ENCODE peak calls at places on chromosomes 2 and 18, in nine cellular contexts. One of them, this sample, is unnamed.
A peak's percentile ranks its signal among the peaks of the same experiment; 100 is the strongest.

GRCh38 chr2:11060376-11061169 is 94.7 kb upstream of the SLC66A3 start:
- DNase-seq in fibroblast of lung: no peak
- DNase-seq in cardiac muscle cell: no peak
- DNase-seq in MV-4-11: no peak
- DNase-seq in NCI-H345: no peak
- DNase-seq in stimulated activated CD4-positive, alpha-beta T cell treated with anti-CD3 and anti-CD28 coated beads, Interleukin-12 subunit alpha, Interleukin-12 subunit beta, amount 100 ng/mL, for 48 hours: no peak
- DNase-seq in GM04503: no peak
- DNase-seq in NCI-H524 treated with DMSO at 0.1 percent for 48 hours: no peak
- DNase-seq in EH: peak; percentile 14
- DNase-seq in this sample: no peak

GRCh38 chr18:59787998-59788875 is 91.0 kb upstream of the CCBE1 start:
- DNase-seq in fibroblast of lung: peak; percentile 88
- DNase-seq in cardiac muscle cell: no peak
- DNase-seq in MV-4-11: no peak
- DNase-seq in NCI-H345: no peak
- DNase-seq in stimulated activated CD4-positive, alpha-beta T cell treated with anti-CD3 and anti-CD28 coated beads, Interleukin-12 subunit alpha, Interleukin-12 subunit beta, amount 100 ng/mL, for 48 hours: no peak
- DNase-seq in GM04503: peak; percentile 50
- DNase-seq in NCI-H524 treated with DMSO at 0.1 percent for 48 hours: no peak
- DNase-seq in EH: peak; percentile 84
- DNase-seq in this sample: no peak

GRCh38 chr2:7014201-7014640 is 97.0 kb downstream of the RNF144A start:
- DNase-seq in fibroblast of lung: peak; percentile 76
- DNase-seq in cardiac muscle cell: peak; percentile 29
- DNase-seq in MV-4-11: peak; percentile 84
- DNase-seq in NCI-H345: no peak
- DNase-seq in stimulated activated CD4-positive, alpha-beta T cell treated with anti-CD3 and anti-CD28 coated beads, Interleukin-12 subunit alpha, Interleukin-12 subunit beta, amount 100 ng/mL, for 48 hours: peak; percentile 8
- DNase-seq in GM04503: no peak
- DNase-seq in NCI-H524 treated with DMSO at 0.1 percent for 48 hours: peak; percentile 88
- DNase-seq in EH: no peak
- DNase-seq in this sample: peak; percentile 43

GRCh38 chr18:48819276-48819675 is 131.5 kb downstream of the SMAD7 start:
- DNase-seq in fibroblast of lung: no peak
- DNase-seq in cardiac muscle cell: peak; percentile 28
- DNase-seq in MV-4-11: no peak
- DNase-seq in NCI-H345: no peak
- DNase-seq in stimulated activated CD4-positive, alpha-beta T cell treated with anti-CD3 and anti-CD28 coated beads, Interleukin-12 subunit alpha, Interleukin-12 subunit beta, amount 100 ng/mL, for 48 hours: no peak
- DNase-seq in GM04503: no peak
- DNase-seq in NCI-H524 treated with DMSO at 0.1 percent for 48 hours: no peak
- DNase-seq in EH: no peak
- DNase-seq in this sample: no peak

GRCh38 chr2:152298754-152299153 is 36.2 kb upstream of the FMNL2 start:
- DNase-seq in fibroblast of lung: peak; percentile 75
- DNase-seq in cardiac muscle cell: no peak
- DNase-seq in MV-4-11: no peak
- DNase-seq in NCI-H345: no peak
- DNase-seq in stimulated activated CD4-positive, alpha-beta T cell treated with anti-CD3 and anti-CD28 coated beads, Interleukin-12 subunit alpha, Interleukin-12 subunit beta, amount 100 ng/mL, for 48 hours: no peak
- DNase-seq in GM04503: no peak
- DNase-seq in NCI-H524 treated with DMSO at 0.1 percent for 48 hours: no peak
- DNase-seq in EH: peak; percentile 15
- DNase-seq in this sample: no peak

GRCh38 chr2:201696151-201696659 is 2.2 kb downstream of the MPP4 start:
- DNase-seq in fibroblast of lung: peak; percentile 97
- DNase-seq in cardiac muscle cell: no peak
- DNase-seq in MV-4-11: no peak
- DNase-seq in NCI-H345: peak; percentile 7
- DNase-seq in stimulated activated CD4-positive, alpha-beta T cell treated with anti-CD3 and anti-CD28 coated beads, Interleukin-12 subunit alpha, Interleukin-12 subunit beta, amount 100 ng/mL, for 48 hours: no peak
- DNase-seq in GM04503: peak; percentile 95
- DNase-seq in NCI-H524 treated with DMSO at 0.1 percent for 48 hours: no peak
- DNase-seq in EH: peak; percentile 94
- DNase-seq in this sample: no peak

GRCh38 chr2:42450136-42450535 is 43.6 kb downstream of the KCNG3 start:
- DNase-seq in fibroblast of lung: peak; percentile 73
- DNase-seq in cardiac muscle cell: no peak
- DNase-seq in MV-4-11: no peak
- DNase-seq in NCI-H345: no peak
- DNase-seq in stimulated activated CD4-positive, alpha-beta T cell treated with anti-CD3 and anti-CD28 coated beads, Interleukin-12 subunit alpha, Interleukin-12 subunit beta, amount 100 ng/mL, for 48 hours: no peak
- DNase-seq in GM04503: peak; percentile 4
- DNase-seq in NCI-H524 treated with DMSO at 0.1 percent for 48 hours: no peak
- DNase-seq in EH: no peak
- DNase-seq in this sample: no peak

GRCh38 chr2:141313972-141314371 is 816.8 kb downstream of the LRP1B start:
- DNase-seq in fibroblast of lung: no peak
- DNase-seq in cardiac muscle cell: no peak
- DNase-seq in MV-4-11: no peak
- DNase-seq in NCI-H345: no peak
- DNase-seq in stimulated activated CD4-positive, alpha-beta T cell treated with anti-CD3 and anti-CD28 coated beads, Interleukin-12 subunit alpha, Interleukin-12 subunit beta, amount 100 ng/mL, for 48 hours: no peak
- DNase-seq in GM04503: no peak
- DNase-seq in NCI-H524 treated with DMSO at 0.1 percent for 48 hours: no peak
- DNase-seq in EH: no peak
- DNase-seq in this sample: no peak

GRCh38 chr2:42234056-42234455 is 64.9 kb downstream of the EML4 start:
- DNase-seq in fibroblast of lung: peak; percentile 74
- DNase-seq in cardiac muscle cell: peak; percentile 32
- DNase-seq in MV-4-11: no peak
- DNase-seq in NCI-H345: no peak
- DNase-seq in stimulated activated CD4-positive, alpha-beta T cell treated with anti-CD3 and anti-CD28 coated beads, Interleukin-12 subunit alpha, Interleukin-12 subunit beta, amount 100 ng/mL, for 48 hours: no peak
- DNase-seq in GM04503: peak; percentile 11
- DNase-seq in NCI-H524 treated with DMSO at 0.1 percent for 48 hours: no peak
- DNase-seq in EH: peak; percentile 63
- DNase-seq in this sample: no peak

GRCh38 chr2:101518470-101519172 is 43.7 kb upstream of the RFX8 start:
- DNase-seq in fibroblast of lung: peak; percentile 57
- DNase-seq in cardiac muscle cell: peak; percentile 61
- DNase-seq in MV-4-11: no peak
- DNase-seq in NCI-H345: peak; percentile 52
- DNase-seq in stimulated activated CD4-positive, alpha-beta T cell treated with anti-CD3 and anti-CD28 coated beads, Interleukin-12 subunit alpha, Interleukin-12 subunit beta, amount 100 ng/mL, for 48 hours: no peak
- DNase-seq in GM04503: no peak
- DNase-seq in NCI-H524 treated with DMSO at 0.1 percent for 48 hours: no peak
- DNase-seq in EH: peak; percentile 58
- DNase-seq in this sample: no peak

GRCh38 chr2:178980815-178981214 is 69.1 kb downstream of the CCDC141 start:
- DNase-seq in fibroblast of lung: no peak
- DNase-seq in cardiac muscle cell: no peak
- DNase-seq in MV-4-11: no peak
- DNase-seq in NCI-H345: no peak
- DNase-seq in stimulated activated CD4-positive, alpha-beta T cell treated with anti-CD3 and anti-CD28 coated beads, Interleukin-12 subunit alpha, Interleukin-12 subunit beta, amount 100 ng/mL, for 48 hours: no peak
- DNase-seq in GM04503: no peak
- DNase-seq in NCI-H524 treated with DMSO at 0.1 percent for 48 hours: no peak
- DNase-seq in EH: no peak
- DNase-seq in this sample: no peak

GRCh38 chr2:204205548-204205947 is 269.0 kb downstream of the ICOS start:
- DNase-seq in fibroblast of lung: no peak
- DNase-seq in cardiac muscle cell: no peak
- DNase-seq in MV-4-11: no peak
- DNase-seq in NCI-H345: no peak
- DNase-seq in stimulated activated CD4-positive, alpha-beta T cell treated with anti-CD3 and anti-CD28 coated beads, Interleukin-12 subunit alpha, Interleukin-12 subunit beta, amount 100 ng/mL, for 48 hours: no peak
- DNase-seq in GM04503: no peak
- DNase-seq in NCI-H524 treated with DMSO at 0.1 percent for 48 hours: no peak
- DNase-seq in EH: no peak
- DNase-seq in this sample: no peak

GRCh38 chr2:239569401-239570090 is 168.7 kb upstream of the HDAC4 start:
- DNase-seq in fibroblast of lung: peak; percentile 2
- DNase-seq in cardiac muscle cell: no peak
- DNase-seq in MV-4-11: peak; percentile 16
- DNase-seq in NCI-H345: no peak
- DNase-seq in stimulated activated CD4-positive, alpha-beta T cell treated with anti-CD3 and anti-CD28 coated beads, Interleukin-12 subunit alpha, Interleukin-12 subunit beta, amount 100 ng/mL, for 48 hours: no peak
- DNase-seq in GM04503: no peak
- DNase-seq in NCI-H524 treated with DMSO at 0.1 percent for 48 hours: no peak
- DNase-seq in EH: no peak
- DNase-seq in this sample: no peak

GRCh38 chr2:226963528-226963927 is 127.7 kb downstream of the RHBDD1 start:
- DNase-seq in fibroblast of lung: peak; percentile 96
- DNase-seq in cardiac muscle cell: no peak
- DNase-seq in MV-4-11: no peak
- DNase-seq in NCI-H345: no peak
- DNase-seq in stimulated activated CD4-positive, alpha-beta T cell treated with anti-CD3 and anti-CD28 coated beads, Interleukin-12 subunit alpha, Interleukin-12 subunit beta, amount 100 ng/mL, for 48 hours: no peak
- DNase-seq in GM04503: peak; percentile 27
- DNase-seq in NCI-H524 treated with DMSO at 0.1 percent for 48 hours: no peak
- DNase-seq in EH: peak; percentile 90
- DNase-seq in this sample: no peak

GRCh38 chr2:241865957-241866858 is 3.3 kb upstream of the RTP5 start:
- DNase-seq in fibroblast of lung: no peak
- DNase-seq in cardiac muscle cell: peak; percentile 83
- DNase-seq in MV-4-11: no peak
- DNase-seq in NCI-H345: peak; percentile 13
- DNase-seq in stimulated activated CD4-positive, alpha-beta T cell treated with anti-CD3 and anti-CD28 coated beads, Interleukin-12 subunit alpha, Interleukin-12 subunit beta, amount 100 ng/mL, for 48 hours: no peak
- DNase-seq in GM04503: no peak
- DNase-seq in NCI-H524 treated with DMSO at 0.1 percent for 48 hours: no peak
- DNase-seq in EH: peak; percentile 46
- DNase-seq in this sample: no peak

GRCh38 chr18:67092141-67092540 is 424.4 kb downstream of the DSEL start:
- DNase-seq in fibroblast of lung: no peak
- DNase-seq in cardiac muscle cell: no peak
- DNase-seq in MV-4-11: no peak
- DNase-seq in NCI-H345: no peak
- DNase-seq in stimulated activated CD4-positive, alpha-beta T cell treated with anti-CD3 and anti-CD28 coated beads, Interleukin-12 subunit alpha, Interleukin-12 subunit beta, amount 100 ng/mL, for 48 hours: no peak
- DNase-seq in GM04503: no peak
- DNase-seq in NCI-H524 treated with DMSO at 0.1 percent for 48 hours: peak; percentile 67
- DNase-seq in EH: no peak
- DNase-seq in this sample: no peak

GRCh38 chr2:67879586-67880290 is 183.1 kb downstream of the C1D start:
- DNase-seq in fibroblast of lung: peak; percentile 81
- DNase-seq in cardiac muscle cell: no peak
- DNase-seq in MV-4-11: no peak
- DNase-seq in NCI-H345: no peak
- DNase-seq in stimulated activated CD4-positive, alpha-beta T cell treated with anti-CD3 and anti-CD28 coated beads, Interleukin-12 subunit alpha, Interleukin-12 subunit beta, amount 100 ng/mL, for 48 hours: no peak
- DNase-seq in GM04503: no peak
- DNase-seq in NCI-H524 treated with DMSO at 0.1 percent for 48 hours: no peak
- DNase-seq in EH: peak; percentile 87
- DNase-seq in this sample: no peak

GRCh38 chr2:98782570-98782969 is 51.6 kb upstream of the MGAT4A start:
- DNase-seq in fibroblast of lung: no peak
- DNase-seq in cardiac muscle cell: no peak
- DNase-seq in MV-4-11: no peak
- DNase-seq in NCI-H345: no peak
- DNase-seq in stimulated activated CD4-positive, alpha-beta T cell treated with anti-CD3 and anti-CD28 coated beads, Interleukin-12 subunit alpha, Interleukin-12 subunit beta, amount 100 ng/mL, for 48 hours: no peak
- DNase-seq in GM04503: no peak
- DNase-seq in NCI-H524 treated with DMSO at 0.1 percent for 48 hours: no peak
- DNase-seq in EH: no peak
- DNase-seq in this sample: no peak

GRCh38 chr2:200703132-200703925 is 108.4 kb upstream of the BZW1 start:
- DNase-seq in fibroblast of lung: peak; percentile 62
- DNase-seq in cardiac muscle cell: peak; percentile 30
- DNase-seq in MV-4-11: peak; percentile 71
- DNase-seq in NCI-H345: peak; percentile 41
- DNase-seq in stimulated activated CD4-positive, alpha-beta T cell treated with anti-CD3 and anti-CD28 coated beads, Interleukin-12 subunit alpha, Interleukin-12 subunit beta, amount 100 ng/mL, for 48 hours: peak; percentile 13
- DNase-seq in GM04503: peak; percentile 35
- DNase-seq in NCI-H524 treated with DMSO at 0.1 percent for 48 hours: no peak
- DNase-seq in EH: peak; percentile 73
- DNase-seq in this sample: peak; percentile 75

GRCh38 chr2:157318884-157319283 is 6.7 kb downstream of the ERMN start:
- DNase-seq in fibroblast of lung: no peak
- DNase-seq in cardiac muscle cell: no peak
- DNase-seq in MV-4-11: no peak
- DNase-seq in NCI-H345: no peak
- DNase-seq in stimulated activated CD4-positive, alpha-beta T cell treated with anti-CD3 and anti-CD28 coated beads, Interleukin-12 subunit alpha, Interleukin-12 subunit beta, amount 100 ng/mL, for 48 hours: no peak
- DNase-seq in GM04503: no peak
- DNase-seq in NCI-H524 treated with DMSO at 0.1 percent for 48 hours: no peak
- DNase-seq in EH: no peak
- DNase-seq in this sample: no peak

GRCh38 chr2:132909427-132909826 is 239.4 kb upstream of the LYPD1 start:
- DNase-seq in fibroblast of lung: peak; percentile 72
- DNase-seq in cardiac muscle cell: no peak
- DNase-seq in MV-4-11: no peak
- DNase-seq in NCI-H345: no peak
- DNase-seq in stimulated activated CD4-positive, alpha-beta T cell treated with anti-CD3 and anti-CD28 coated beads, Interleukin-12 subunit alpha, Interleukin-12 subunit beta, amount 100 ng/mL, for 48 hours: no peak
- DNase-seq in GM04503: no peak
- DNase-seq in NCI-H524 treated with DMSO at 0.1 percent for 48 hours: no peak
- DNase-seq in EH: peak; percentile 48
- DNase-seq in this sample: no peak

GRCh38 chr2:188884051-188884450 is 90.1 kb upstream of the COL3A1 start:
- DNase-seq in fibroblast of lung: peak; percentile 75
- DNase-seq in cardiac muscle cell: no peak
- DNase-seq in MV-4-11: no peak
- DNase-seq in NCI-H345: no peak
- DNase-seq in stimulated activated CD4-positive, alpha-beta T cell treated with anti-CD3 and anti-CD28 coated beads, Interleukin-12 subunit alpha, Interleukin-12 subunit beta, amount 100 ng/mL, for 48 hours: no peak
- DNase-seq in GM04503: no peak
- DNase-seq in NCI-H524 treated with DMSO at 0.1 percent for 48 hours: no peak
- DNase-seq in EH: peak; percentile 74
- DNase-seq in this sample: no peak

GRCh38 chr18:13810950-13811485 is 12.9 kb upstream of the MC5R start:
- DNase-seq in fibroblast of lung: no peak
- DNase-seq in cardiac muscle cell: no peak
- DNase-seq in MV-4-11: no peak
- DNase-seq in NCI-H345: no peak
- DNase-seq in stimulated activated CD4-positive, alpha-beta T cell treated with anti-CD3 and anti-CD28 coated beads, Interleukin-12 subunit alpha, Interleukin-12 subunit beta, amount 100 ng/mL, for 48 hours: no peak
- DNase-seq in GM04503: no peak
- DNase-seq in NCI-H524 treated with DMSO at 0.1 percent for 48 hours: no peak
- DNase-seq in EH: no peak
- DNase-seq in this sample: no peak

GRCh38 chr18:70273021-70273420 is 15.8 kb upstream of the SOCS6 start:
- DNase-seq in fibroblast of lung: no peak
- DNase-seq in cardiac muscle cell: no peak
- DNase-seq in MV-4-11: no peak
- DNase-seq in NCI-H345: no peak
- DNase-seq in stimulated activated CD4-positive, alpha-beta T cell treated with anti-CD3 and anti-CD28 coated beads, Interleukin-12 subunit alpha, Interleukin-12 subunit beta, amount 100 ng/mL, for 48 hours: no peak
- DNase-seq in GM04503: no peak
- DNase-seq in NCI-H524 treated with DMSO at 0.1 percent for 48 hours: no peak
- DNase-seq in EH: no peak
- DNase-seq in this sample: no peak

GRCh38 chr2:151305129-151305691 is 15.7 kb upstream of the NMI start:
- DNase-seq in fibroblast of lung: no peak
- DNase-seq in cardiac muscle cell: no peak
- DNase-seq in MV-4-11: no peak
- DNase-seq in NCI-H345: no peak
- DNase-seq in stimulated activated CD4-positive, alpha-beta T cell treated with anti-CD3 and anti-CD28 coated beads, Interleukin-12 subunit alpha, Interleukin-12 subunit beta, amount 100 ng/mL, for 48 hours: no peak
- DNase-seq in GM04503: no peak
- DNase-seq in NCI-H524 treated with DMSO at 0.1 percent for 48 hours: no peak
- DNase-seq in EH: no peak
- DNase-seq in this sample: no peak

GRCh38 chr2:169799555-169799954 is 884 bp downstream of the SSB start:
- DNase-seq in fibroblast of lung: peak; percentile 29
- DNase-seq in cardiac muscle cell: no peak
- DNase-seq in MV-4-11: no peak
- DNase-seq in NCI-H345: no peak
- DNase-seq in stimulated activated CD4-positive, alpha-beta T cell treated with anti-CD3 and anti-CD28 coated beads, Interleukin-12 subunit alpha, Interleukin-12 subunit beta, amount 100 ng/mL, for 48 hours: no peak
- DNase-seq in GM04503: no peak
- DNase-seq in NCI-H524 treated with DMSO at 0.1 percent for 48 hours: no peak
- DNase-seq in EH: peak; percentile 32
- DNase-seq in this sample: peak; percentile 26

GRCh38 chr2:25311866-25312575 is 29.7 kb downstream of the DNMT3A start:
- DNase-seq in fibroblast of lung: no peak
- DNase-seq in cardiac muscle cell: no peak
- DNase-seq in MV-4-11: no peak
- DNase-seq in NCI-H345: no peak
- DNase-seq in stimulated activated CD4-positive, alpha-beta T cell treated with anti-CD3 and anti-CD28 coated beads, Interleukin-12 subunit alpha, Interleukin-12 subunit beta, amount 100 ng/mL, for 48 hours: no peak
- DNase-seq in GM04503: no peak
- DNase-seq in NCI-H524 treated with DMSO at 0.1 percent for 48 hours: no peak
- DNase-seq in EH: no peak
- DNase-seq in this sample: no peak

GRCh38 chr2:66869076-66869475 is 434.2 kb downstream of the MEIS1 start:
- DNase-seq in fibroblast of lung: peak; percentile 89
- DNase-seq in cardiac muscle cell: no peak
- DNase-seq in MV-4-11: peak; percentile 52
- DNase-seq in NCI-H345: no peak
- DNase-seq in stimulated activated CD4-positive, alpha-beta T cell treated with anti-CD3 and anti-CD28 coated beads, Interleukin-12 subunit alpha, Interleukin-12 subunit beta, amount 100 ng/mL, for 48 hours: no peak
- DNase-seq in GM04503: peak; percentile 77
- DNase-seq in NCI-H524 treated with DMSO at 0.1 percent for 48 hours: no peak
- DNase-seq in EH: peak; percentile 93
- DNase-seq in this sample: no peak

GRCh38 chr2:27042159-27042661 is 9.3 kb upstream of the AGBL5 start:
- DNase-seq in fibroblast of lung: no peak
- DNase-seq in cardiac muscle cell: no peak
- DNase-seq in MV-4-11: no peak
- DNase-seq in NCI-H345: peak; percentile 52
- DNase-seq in stimulated activated CD4-positive, alpha-beta T cell treated with anti-CD3 and anti-CD28 coated beads, Interleukin-12 subunit alpha, Interleukin-12 subunit beta, amount 100 ng/mL, for 48 hours: no peak
- DNase-seq in GM04503: no peak
- DNase-seq in NCI-H524 treated with DMSO at 0.1 percent for 48 hours: no peak
- DNase-seq in EH: peak; percentile 20
- DNase-seq in this sample: no peak

GRCh38 chr2:32864761-32865160 is 82.0 kb upstream of the LTBP1 start:
- DNase-seq in fibroblast of lung: peak; percentile 90
- DNase-seq in cardiac muscle cell: no peak
- DNase-seq in MV-4-11: no peak
- DNase-seq in NCI-H345: no peak
- DNase-seq in stimulated activated CD4-positive, alpha-beta T cell treated with anti-CD3 and anti-CD28 coated beads, Interleukin-12 subunit alpha, Interleukin-12 subunit beta, amount 100 ng/mL, for 48 hours: no peak
- DNase-seq in GM04503: peak; percentile 77
- DNase-seq in NCI-H524 treated with DMSO at 0.1 percent for 48 hours: no peak
- DNase-seq in EH: peak; percentile 96
- DNase-seq in this sample: no peak

GRCh38 chr2:122643725-122644329 is 888.4 kb downstream of the TSN start:
- DNase-seq in fibroblast of lung: peak; percentile 77
- DNase-seq in cardiac muscle cell: no peak
- DNase-seq in MV-4-11: no peak
- DNase-seq in NCI-H345: peak; percentile 93
- DNase-seq in stimulated activated CD4-positive, alpha-beta T cell treated with anti-CD3 and anti-CD28 coated beads, Interleukin-12 subunit alpha, Interleukin-12 subunit beta, amount 100 ng/mL, for 48 hours: no peak
- DNase-seq in GM04503: peak; percentile 63
- DNase-seq in NCI-H524 treated with DMSO at 0.1 percent for 48 hours: no peak
- DNase-seq in EH: peak; percentile 86
- DNase-seq in this sample: no peak

This sample was measured in AML-193.